ENCODE peak calls at places on chromosomes 5 and 9, in seven cellular contexts. S is foreskin fibroblast, E is PC-3, F is GM10248, D is fibroblast of the aortic adventitia, T is mesothelial cell of epicardium, V is neural crest cell. X is an unnamed sample.

GRCh38 chr9:22049411-22049810 is 40.3 kb upstream of the CDKN2B start:
- DNase-seq in T (no peak), S (peak), F (no peak), E (peak), D (peak), V (no peak), X (no peak)

GRCh38 chr5:98173334-98173733 is 600.1 kb upstream of the RGMB start:
- DNase-seq in F (no peak), T (no peak), V (no peak), D (peak), E (peak), S (peak), X (no peak)

GRCh38 chr9:7095054-7095453 is 337.3 kb downstream of the KDM4C start:
- DNase-seq in S (no peak), E (no peak), V (no peak), D (no peak), T (no peak), F (peak), X (no peak)

GRCh38 chr9:87075537-87075936 is 128.2 kb upstream of the GAS1 start:
- DNase-seq in T (no peak), E (no peak), D (no peak), F (no peak), V (no peak), S (no peak), X (no peak)

GRCh38 chr5:145853952-145854351 is 18.8 kb upstream of the PRELID2 start:
- DNase-seq in F (no peak), T (no peak), V (no peak), S (no peak), D (no peak), E (no peak), X (no peak)

GRCh38 chr5:60701317-60701988 is 1.5 kb upstream of the DEPDC1B start:
- DNase-seq in E (no peak), F (no peak), V (no peak), D (no peak), T (no peak), S (no peak), X (no peak)

GRCh38 chr9:124771867-124772621 is 933 bp upstream of the NR6A1 start:
- DNase-seq in F (peak), D (peak), E (peak), T (peak), V (peak), S (peak), X (peak)

GRCh38 chr9:69937358-69937757 is 106.3 kb upstream of the MAMDC2 start:
- DNase-seq in F (no peak), V (no peak), T (no peak), E (peak), D (no peak), S (peak), X (no peak)

GRCh38 chr5:75053286-75054109 is 1.1 kb upstream of the GCNT4 start:
- DNase-seq in D (peak), E (peak), F (peak), V (peak), S (peak), T (peak), X (peak)

GRCh38 chr5:24353606-24354005 is 291.2 kb downstream of the CDH10 start:
- DNase-seq in T (no peak), F (no peak), E (peak), S (no peak), D (no peak), V (no peak), X (no peak)

GRCh38 chr5:34522599-34523381 is 133.3 kb upstream of the RAI14 start:
- DNase-seq in V (peak), D (peak), T (peak), E (peak), F (peak), S (peak), X (peak)

GRCh38 chr5:87151547-87151946 is 116.1 kb upstream of the RASA1 start:
- DNase-seq in E (peak), F (no peak), D (peak), V (no peak), S (peak), T (no peak), X (no peak)

GRCh38 chr5:174731214-174732039 is 7.0 kb downstream of the MSX2 start:
- DNase-seq in D (no peak), S (no peak), V (no peak), E (no peak), F (no peak), T (no peak), X (no peak)

GRCh38 chr9:18666987-18667772 is 193.2 kb downstream of the ADAMTSL1 start:
- DNase-seq in F (no peak), T (no peak), D (peak), S (peak), E (peak), V (no peak), X (no peak)

GRCh38 chr9:69047331-69047730 is 11.8 kb downstream of the FXN start:
- DNase-seq in D (no peak), S (no peak), E (no peak), F (no peak), V (no peak), T (no peak), X (no peak)

GRCh38 chr5:177376107-177376506 is 8.1 kb upstream of the SLC34A1 start:
- DNase-seq in F (no peak), T (no peak), D (no peak), S (peak), V (no peak), E (no peak), X (no peak)

GRCh38 chr5:24909210-24909609 is 264.4 kb upstream of the CDH10 start:
- DNase-seq in T (no peak), D (no peak), F (no peak), S (no peak), V (no peak), E (no peak), X (no peak)

GRCh38 chr5:32233696-32234447 is 59.8 kb upstream of the GOLPH3 start:
- DNase-seq in E (peak), T (no peak), F (no peak), S (peak), V (no peak), D (peak), X (no peak)

GRCh38 chr9:121369595-121370265 is at the start of gene STOM:
- DNase-seq in S (peak), T (no peak), E (peak), V (no peak), D (peak), F (no peak), X (peak)

GRCh38 chr5:73912755-73913365 is 286.9 kb downstream of the ARHGEF28 start:
- DNase-seq in T (no peak), E (no peak), D (no peak), F (peak), S (no peak), V (no peak), X (no peak)

GRCh38 chr9:93820667-93821306 is 134.4 kb downstream of the BARX1 start:
- DNase-seq in E (peak), S (no peak), D (no peak), T (no peak), V (no peak), F (no peak), X (no peak)

GRCh38 chr5:179793470-179794139 is at the start of gene LTC4S:
- DNase-seq in T (no peak), S (peak), D (peak), E (no peak), F (no peak), V (no peak), X (no peak)

GRCh38 chr9:91732187-91733005 is 217.6 kb downstream of the ROR2 start:
- DNase-seq in S (no peak), F (peak), V (no peak), D (no peak), T (no peak), E (no peak), X (no peak)

GRCh38 chr5:9653811-9654210 is 23.7 kb upstream of the TAS2R1 start:
- DNase-seq in S (peak), T (no peak), F (peak), D (peak), V (no peak), E (peak), X (no peak)

GRCh38 chr5:147453901-147454814 is 55.7 kb downstream of the DPYSL3 start:
- DNase-seq in S (peak), E (peak), D (peak), T (peak), V (peak), F (peak), X (peak)

GRCh38 chr9:110072597-110073355 is 135.2 kb downstream of the C9orf152 start:
- DNase-seq in T (no peak), E (no peak), F (no peak), S (peak), D (no peak), V (no peak), X (no peak)

GRCh38 chr5:171158581-171158980 is 150.5 kb upstream of the TLX3 start:
- DNase-seq in T (no peak), D (no peak), S (no peak), E (no peak), F (no peak), V (no peak), X (no peak)

GRCh38 chr5:40649493-40650030 is 30.2 kb upstream of the PTGER4 start:
- DNase-seq in V (no peak), D (no peak), E (no peak), T (no peak), F (no peak), S (no peak), X (no peak)

GRCh38 chr9:131410051-131410491 is 16.2 kb downstream of the PRRC2B start:
- DNase-seq in F (no peak), S (peak), V (no peak), D (peak), T (no peak), E (no peak), X (no peak)

GRCh38 chr5:172926796-172927195 is 32.4 kb upstream of the RPL26L1 start:
- DNase-seq in S (no peak), T (no peak), V (no peak), D (no peak), E (no peak), F (no peak), X (no peak)

GRCh38 chr5:109550077-109550476 is 139.7 kb upstream of the MAN2A1 start:
- DNase-seq in S (no peak), D (no peak), F (no peak), V (no peak), T (no peak), E (peak), X (no peak)

GRCh38 chr9:34334916-34335315 is 5.5 kb downstream of the NUDT2 start:
- DNase-seq in V (no peak), E (no peak), D (no peak), T (no peak), S (no peak), F (no peak), X (no peak)

GRCh38 chr9:96874947-96875459 is 20.7 kb upstream of the ZNF782 start:
- DNase-seq in F (peak), S (peak), E (peak), D (no peak), T (no peak), V (no peak), X (no peak)

DNA sequence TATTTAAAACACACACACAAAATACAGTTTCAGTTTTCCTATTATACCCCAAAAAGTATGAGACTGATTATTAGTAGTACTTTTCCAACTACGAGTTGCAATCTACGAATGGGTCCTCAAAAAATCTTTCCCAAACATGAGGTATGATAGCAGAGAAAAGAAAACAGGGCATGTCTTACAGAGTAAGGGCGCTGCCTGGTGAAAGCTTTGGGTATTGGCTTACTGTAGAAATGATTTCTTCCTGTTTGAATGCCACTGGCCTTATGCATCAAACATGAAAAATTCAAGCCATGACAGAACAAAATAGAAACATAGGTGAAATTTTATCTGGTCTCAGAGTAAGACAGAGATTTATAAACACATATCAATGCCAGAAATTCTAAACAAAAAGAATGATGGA is 448.0 kb downstream of the SPOCK1 start:
- DNase-seq in T (no peak), E (peak), V (no peak), F (no peak), S (peak), D (peak), X (no peak)
- TF ChIP-seq CTCF in T (no peak), E (peak), V (peak), F (no peak), S (peak), D (peak), X (no peak)

GRCh38 chr9:88722753-88723152 is 187.8 kb downstream of the NXNL2 start:
- DNase-seq in S (peak), D (peak), E (peak), F (no peak), T (no peak), V (no peak), X (no peak)
- TF ChIP-seq CTCF in S (no peak), D (peak), E (peak), F (no peak), T (no peak), V (no peak), X (no peak)

DNA sequence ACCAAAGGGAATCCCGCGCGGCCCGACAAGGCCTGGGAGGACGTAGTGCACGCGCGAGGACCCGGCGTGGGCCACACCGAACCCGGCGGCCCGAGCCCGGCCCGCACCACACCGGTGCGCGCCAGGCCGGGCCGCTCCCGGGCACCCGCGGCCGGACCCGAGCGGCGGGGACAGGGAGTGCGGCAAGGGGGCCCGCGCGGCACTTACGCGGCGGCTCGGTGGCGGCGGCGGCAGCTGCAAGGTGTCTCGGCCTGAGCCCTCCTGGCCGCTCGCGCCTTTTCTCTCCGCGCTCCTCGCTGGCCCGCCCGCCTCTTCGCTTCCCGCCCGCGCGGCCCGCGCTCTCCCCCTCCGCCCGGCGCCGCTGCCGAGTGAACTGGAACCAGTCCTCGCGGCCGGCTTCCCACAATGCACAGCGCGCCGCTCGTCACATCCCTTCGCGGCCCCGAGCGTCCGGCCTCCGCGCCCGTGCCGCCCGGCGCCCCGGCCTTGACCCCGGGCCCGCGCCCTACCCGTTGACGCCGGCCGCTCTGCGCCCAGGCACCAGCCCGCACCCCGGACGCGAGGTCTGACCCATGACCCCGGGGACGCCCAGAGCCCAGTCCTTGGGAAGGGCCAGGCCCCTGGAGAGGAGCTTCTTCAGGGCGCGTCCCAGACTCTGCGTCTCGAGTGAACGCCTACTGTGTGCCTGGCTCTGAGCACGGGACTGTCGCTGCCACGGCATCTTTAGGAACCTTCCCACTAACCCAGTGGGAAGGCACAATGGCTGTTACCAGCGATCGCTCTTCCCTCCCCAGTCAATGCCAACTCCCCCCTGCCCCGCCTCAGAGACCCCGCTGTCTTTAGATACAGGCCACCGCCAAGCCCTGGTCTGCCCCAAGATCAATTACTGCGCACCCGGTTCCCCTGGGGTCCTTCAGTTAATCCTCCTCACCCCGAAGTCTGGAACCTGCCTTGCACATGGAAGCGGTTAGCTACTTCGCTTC is at the start of gene MACROH2A1:
- DNase-seq in V (peak), F (peak), E (peak), T (peak), D (peak), S (peak), X (peak)
- TF ChIP-seq CTCF in V (no peak), F (no peak), E (no peak), T (no peak), D (no peak), S (no peak), X (no peak)

DNA sequence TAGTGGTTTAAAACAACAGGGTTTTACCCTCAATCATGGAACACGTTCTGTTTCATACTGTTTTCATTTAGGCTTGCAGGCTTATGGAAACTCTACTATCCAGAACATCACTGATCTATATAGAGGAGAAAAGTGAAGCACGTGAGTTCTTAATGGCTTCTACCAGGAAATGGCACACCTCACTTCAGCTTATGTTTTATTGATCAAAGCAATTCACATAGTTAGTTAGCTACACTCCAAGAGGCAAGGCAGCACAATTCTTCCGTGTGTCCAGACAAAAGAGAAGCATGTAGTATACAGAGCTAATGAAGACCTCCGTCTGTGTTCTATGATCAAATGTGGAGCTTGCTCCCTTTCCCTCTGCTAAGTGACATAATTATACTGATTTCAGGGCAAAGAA is 353.3 kb upstream of the CD180 start:
- DNase-seq in F (no peak), S (no peak), V (no peak), T (no peak), D (no peak), E (no peak), X (no peak)
- TF ChIP-seq CTCF in F (no peak), S (no peak), V (no peak), T (no peak), D (no peak), E (no peak), X (no peak)

DNA sequence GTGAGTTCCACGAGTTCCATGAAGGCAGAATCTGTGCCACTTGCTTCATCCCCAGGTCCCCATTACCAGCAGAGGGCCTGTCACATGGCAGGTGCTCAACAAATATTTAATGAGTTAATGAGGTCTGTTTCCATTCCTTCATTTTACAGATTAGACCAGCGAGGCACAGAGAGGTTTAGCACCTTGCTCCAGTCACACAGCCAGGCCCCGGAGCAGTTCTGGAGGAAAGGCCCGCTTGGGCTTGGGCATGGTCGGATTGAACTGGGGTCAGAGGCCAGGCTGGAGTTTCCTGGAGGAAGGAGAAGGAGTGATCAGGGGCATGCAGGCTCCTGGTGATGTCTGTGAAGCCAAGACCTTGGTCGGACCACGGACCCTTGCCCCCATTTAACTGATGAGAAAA is 4.0 kb upstream of the ST6GALNAC4 start:
- DNase-seq in E (no peak), S (no peak), F (no peak), T (no peak), D (no peak), V (no peak), X (no peak)
- TF ChIP-seq CTCF in E (no peak), S (no peak), F (no peak), T (no peak), D (no peak), V (no peak), X (no peak)

GRCh38 chr9:107086460-107086859 is 196.6 kb upstream of the RAD23B start:
- DNase-seq in V (no peak), D (no peak), T (no peak), E (no peak), F (no peak), S (no peak), X (no peak)

GRCh38 chr9:107090218-107090617 is 192.9 kb upstream of the RAD23B start:
- DNase-seq in T (no peak), D (no peak), S (no peak), V (no peak), E (no peak), F (no peak), X (no peak)

GRCh38 chr9:107087256-107087655 is 195.8 kb upstream of the RAD23B start:
- DNase-seq in E (no peak), V (no peak), T (no peak), D (peak), S (peak), F (no peak), X (no peak)
- TF ChIP-seq CTCF in E (peak), V (no peak), T (no peak), D (peak), S (no peak), F (no peak), X (no peak)

GRCh38 chr9:116181853-116182610 is 28.4 kb downstream of the PAPPA start:
- DNase-seq in E (no peak), V (no peak), F (no peak), S (peak), D (peak), T (no peak), X (no peak)
- TF ChIP-seq CTCF in E (no peak), V (no peak), F (no peak), S (no peak), D (no peak), T (no peak), X (no peak)

X was measured in glutamatergic neuron.